ENCODE peak calls at places on chromosomes 16 and 17, in nine cellular contexts. L, P, A, O, V, M, E, W and I are unnamed samples.

GRCh38 chr16:8511464-8511863 is 78.8 kb downstream of the TMEM114 start:
- DNase-seq in O (no peak), M (no peak), W (no peak), V (no peak), A (no peak), P (no peak), L (no peak), E (no peak), I (no peak)

GRCh38 chr16:1288813-1289479 is 20.5 kb upstream of the UBE2I start:
- DNase-seq in P (no peak), O (no peak), W (no peak), A (no peak), L (no peak), M (peak; percentile 27), V (no peak), E (no peak), I (peak; percentile 44)

GRCh38 chr17:65551641-65552040 is 9.8 kb downstream of the AXIN2 start:
- DNase-seq in M (no peak), A (no peak), E (no peak), V (no peak), P (no peak), O (no peak), L (no peak), W (no peak), I (no peak)

GRCh38 chr16:57997528-57998265 is 2.8 kb downstream of the ZNF319 start:
- DNase-seq in L (no peak), O (no peak), W (no peak), P (no peak), E (no peak), V (no peak), A (no peak), M (no peak), I (no peak)

GRCh38 chr16:31079342-31079944 is 5.2 kb downstream of the ZNF646 start:
- DNase-seq in L (no peak), E (no peak), M (no peak), V (no peak), A (no peak), O (no peak), P (no peak), W (no peak), I (no peak)

GRCh38 chr16:84184775-84185174 is 2.1 kb downstream of the TAF1C start:
- DNase-seq in L (no peak), W (no peak), A (no peak), M (no peak), V (no peak), O (peak; percentile 41), E (no peak), P (peak; percentile 78), I (no peak)

GRCh38 chr16:58518083-58518979 is 3.0 kb downstream of the SETD6 start:
- DNase-seq in O (no peak), M (no peak), P (no peak), A (no peak), W (no peak), V (no peak), E (no peak), L (no peak), I (no peak)

GRCh38 chr16:20243731-20244281 is 83.5 kb downstream of the GP2 start:
- DNase-seq in E (no peak), W (no peak), O (no peak), V (no peak), P (no peak), A (no peak), M (no peak), L (no peak), I (no peak)

GRCh38 chr16:47888734-47889133 is 267.1 kb downstream of the ABCC12 start:
- DNase-seq in V (no peak), P (no peak), L (no peak), W (no peak), M (no peak), E (no peak), A (no peak), O (no peak), I (no peak)

GRCh38 chr17:61260061-61260797 is 139.4 kb upstream of the TBX2 start:
- DNase-seq in P (peak; percentile 53), A (no peak), O (no peak), L (no peak), M (no peak), V (no peak), E (no peak), W (no peak), I (no peak)

GRCh38 chr16:17777461-17777863 is 306.7 kb upstream of the XYLT1 start:
- DNase-seq in V (no peak), L (no peak), P (no peak), A (no peak), O (no peak), M (no peak), W (no peak), E (no peak), I (no peak)

GRCh38 chr17:50170662-50171370 is 5.0 kb downstream of the SGCA start:
- DNase-seq in L (no peak), A (no peak), E (no peak), M (no peak), W (no peak), P (no peak), O (no peak), V (no peak), I (no peak)

GRCh38 chr16:72936408-72936807 is 111.5 kb downstream of the ZFHX3 start:
- DNase-seq in P (no peak), W (no peak), V (no peak), A (no peak), O (no peak), L (no peak), M (no peak), E (no peak), I (no peak)

GRCh38 chr17:16923904-16924700 is 47.8 kb downstream of the TNFRSF13B start:
- DNase-seq in V (no peak), O (no peak), M (no peak), A (no peak), L (no peak), W (no peak), E (no peak), P (no peak), I (peak; percentile 35)

GRCh38 chr17:45958307-45958706 is 40.7 kb upstream of the STH start:
- DNase-seq in A (no peak), O (peak; percentile 52), V (no peak), E (no peak), L (no peak), M (no peak), P (no peak), W (no peak), I (no peak)

GRCh38 chr17:1168537-1169234 is 11.1 kb downstream of the ABR start:
- DNase-seq in V (no peak), O (no peak), M (no peak), L (no peak), W (no peak), A (no peak), E (no peak), P (no peak), I (no peak)

GRCh38 chr16:87499189-87499486 is 6.3 kb upstream of the ZCCHC14 start:
- DNase-seq in E (no peak), L (no peak), V (no peak), O (no peak), P (no peak), A (no peak), W (no peak), M (no peak), I (no peak)

GRCh38 chr16:10181196-10182162 is 749 bp downstream of the GRIN2A start:
- DNase-seq in V (no peak), L (peak; percentile 62), W (no peak), A (no peak), M (peak; percentile 11), O (peak; percentile 96), E (peak; percentile 52), P (peak; percentile 45), I (peak; percentile 67)

GRCh38 chr16:51103590-51103989 is 47.5 kb downstream of the SALL1 start:
- DNase-seq in L (no peak), V (no peak), M (no peak), E (no peak), W (no peak), O (no peak), A (no peak), P (no peak), I (no peak)

GRCh38 chr16:71666928-71667707 is 41.1 kb downstream of the MARVELD3 start:
- DNase-seq in L (no peak), A (no peak), M (no peak), V (no peak), O (no peak), P (no peak), W (no peak), E (no peak), I (no peak)

GRCh38 chr16:11330526-11331237 is 14.6 kb upstream of the RMI2 start:
- DNase-seq in V (no peak), L (no peak), E (no peak), W (no peak), M (no peak), A (no peak), P (no peak), O (no peak), I (no peak)

GRCh38 chr17:20300399-20301037 is 166.8 kb downstream of the LGALS9B start:
- DNase-seq in L (no peak), W (no peak), E (no peak), V (no peak), M (no peak), O (no peak), P (no peak), A (no peak), I (no peak)

GRCh38 chr17:2214887-2215615 is 88.5 kb downstream of the SMG6 start:
- DNase-seq in V (no peak), O (no peak), M (peak; percentile 16), P (peak; percentile 82), W (no peak), E (no peak), A (no peak), L (no peak), I (no peak)

GRCh38 chr17:72456026-72456569 is 335.3 kb downstream of the SOX9 start:
- DNase-seq in V (no peak), A (no peak), O (no peak), P (no peak), W (no peak), L (peak; percentile 89), E (no peak), M (no peak), I (no peak)

GRCh38 chr16:5427571-5427970 is 330.0 kb upstream of the EEF2KMT start:
- DNase-seq in M (no peak), P (no peak), V (no peak), L (no peak), E (no peak), O (no peak), W (no peak), A (no peak), I (no peak)

GRCh38 chr17:77074681-77075080 is 66.1 kb upstream of the SEC14L1 start:
- DNase-seq in E (no peak), O (no peak), W (no peak), P (no peak), A (no peak), M (no peak), L (no peak), V (no peak), I (no peak)

GRCh38 chr16:84294196-84295142 is at the start of gene WFDC1:
- DNase-seq in P (no peak), V (no peak), L (no peak), W (no peak), O (peak; percentile 84), E (no peak), M (no peak), A (no peak), I (no peak)

GRCh38 chr17:47946929-47947397 is 5.6 kb downstream of the PNPO start:
- DNase-seq in W (peak; percentile 59), P (peak; percentile 67), M (peak; percentile 72), A (peak; percentile 47), E (peak; percentile 85), L (peak; percentile 100), V (peak; percentile 48), O (no peak), I (peak; percentile 85)

GRCh38 chr17:49456172-49456965 is 38.7 kb upstream of the NGFR start:
- DNase-seq in M (no peak), V (no peak), L (no peak), P (no peak), W (no peak), A (no peak), E (no peak), O (peak; percentile 17), I (no peak)

GRCh38 chr16:89101303-89102034 is 7.8 kb downstream of the ACSF3 start:
- DNase-seq in L (no peak), W (no peak), P (no peak), E (no peak), M (no peak), A (no peak), O (peak; percentile 63), V (no peak), I (no peak)

GRCh38 chr16:27240948-27241531 is 27.5 kb downstream of the NSMCE1 start:
- DNase-seq in P (no peak), M (no peak), L (no peak), W (no peak), E (no peak), O (no peak), A (no peak), V (no peak), I (no peak)